ENCODE peak calls at places on chromosomes 16 and 17, in nine cellular contexts. One of them, this sample, is unnamed.

GRCh38 chr16:68884867-68885266 is 41.5 kb downstream of the TANGO6 start:
- DNase-seq in mesenteric fat pad: no peak
- DNase-seq in amygdala: no peak
- DNase-seq in astrocyte of the cerebellum: no peak
- DNase-seq in ovary: no peak
- DNase-seq in MM.1S: no peak
- DNase-seq in IMR-90: no peak
- DNase-seq in cardiac septum: no peak
- DNase-seq in activated CD4-positive, alpha-beta T cell treated with anti-CD3 and anti-CD28 coated beads, Interleukin-2, amount 50 U/mL, for 4 hours: no peak
- DNase-seq in this sample: no peak

GRCh38 chr16:51685498-51685897 is 534.4 kb upstream of the SALL1 start:
- DNase-seq in ovary: no peak
- DNase-seq in mesenteric fat pad: no peak
- DNase-seq in activated CD4-positive, alpha-beta T cell treated with anti-CD3 and anti-CD28 coated beads, Interleukin-2, amount 50 U/mL, for 4 hours: no peak
- DNase-seq in MM.1S: no peak
- DNase-seq in IMR-90: no peak
- DNase-seq in astrocyte of the cerebellum: no peak
- DNase-seq in cardiac septum: no peak
- DNase-seq in amygdala: no peak
- DNase-seq in this sample: no peak

GRCh38 chr16:8905795-8906591 is 23.8 kb downstream of the LITAFD start:
- DNase-seq in mesenteric fat pad: peak
- DNase-seq in astrocyte of the cerebellum: no peak
- DNase-seq in amygdala: no peak
- DNase-seq in MM.1S: no peak
- DNase-seq in IMR-90: no peak
- DNase-seq in activated CD4-positive, alpha-beta T cell treated with anti-CD3 and anti-CD28 coated beads, Interleukin-2, amount 50 U/mL, for 4 hours: no peak
- DNase-seq in ovary: no peak
- DNase-seq in cardiac septum: no peak
- DNase-seq in this sample: no peak

GRCh38 chr16:3149630-3150345 is 15.0 kb downstream of the ZNF213 start:
- DNase-seq in amygdala: peak
- DNase-seq in ovary: peak
- DNase-seq in astrocyte of the cerebellum: no peak
- DNase-seq in IMR-90: peak
- DNase-seq in mesenteric fat pad: no peak
- DNase-seq in cardiac septum: peak
- DNase-seq in MM.1S: no peak
- DNase-seq in activated CD4-positive, alpha-beta T cell treated with anti-CD3 and anti-CD28 coated beads, Interleukin-2, amount 50 U/mL, for 4 hours: peak
- DNase-seq in this sample: no peak

GRCh38 chr16:49468611-49469322 is 95.2 kb downstream of the C16orf78 start:
- DNase-seq in activated CD4-positive, alpha-beta T cell treated with anti-CD3 and anti-CD28 coated beads, Interleukin-2, amount 50 U/mL, for 4 hours: no peak
- DNase-seq in MM.1S: no peak
- DNase-seq in astrocyte of the cerebellum: no peak
- DNase-seq in amygdala: no peak
- DNase-seq in mesenteric fat pad: peak
- DNase-seq in IMR-90: no peak
- DNase-seq in cardiac septum: no peak
- DNase-seq in ovary: no peak
- DNase-seq in this sample: no peak

GRCh38 chr17:73962308-73962707 is 241.2 kb upstream of the RPL38 start:
- DNase-seq in cardiac septum: no peak
- DNase-seq in mesenteric fat pad: no peak
- DNase-seq in amygdala: no peak
- DNase-seq in MM.1S: no peak
- DNase-seq in activated CD4-positive, alpha-beta T cell treated with anti-CD3 and anti-CD28 coated beads, Interleukin-2, amount 50 U/mL, for 4 hours: no peak
- DNase-seq in ovary: no peak
- DNase-seq in IMR-90: no peak
- DNase-seq in astrocyte of the cerebellum: no peak
- DNase-seq in this sample: no peak

GRCh38 chr17:3935825-3936355 is 19.6 kb upstream of the P2RX1 start:
- DNase-seq in ovary: no peak
- DNase-seq in astrocyte of the cerebellum: no peak
- DNase-seq in MM.1S: no peak
- DNase-seq in mesenteric fat pad: no peak
- DNase-seq in activated CD4-positive, alpha-beta T cell treated with anti-CD3 and anti-CD28 coated beads, Interleukin-2, amount 50 U/mL, for 4 hours: no peak
- DNase-seq in amygdala: no peak
- DNase-seq in IMR-90: peak
- DNase-seq in cardiac septum: no peak
- DNase-seq in this sample: no peak

GRCh38 chr17:74757502-74757901 is 9.1 kb downstream of the NHERF1 start:
- DNase-seq in amygdala: no peak
- DNase-seq in mesenteric fat pad: no peak
- DNase-seq in MM.1S: no peak
- DNase-seq in ovary: peak
- DNase-seq in IMR-90: no peak
- DNase-seq in activated CD4-positive, alpha-beta T cell treated with anti-CD3 and anti-CD28 coated beads, Interleukin-2, amount 50 U/mL, for 4 hours: no peak
- DNase-seq in astrocyte of the cerebellum: no peak
- DNase-seq in cardiac septum: no peak
- DNase-seq in this sample: no peak

GRCh38 chr17:38789185-38789584 is 10.2 kb downstream of the PIP4K2B start:
- DNase-seq in astrocyte of the cerebellum: no peak
- DNase-seq in activated CD4-positive, alpha-beta T cell treated with anti-CD3 and anti-CD28 coated beads, Interleukin-2, amount 50 U/mL, for 4 hours: no peak
- DNase-seq in mesenteric fat pad: no peak
- DNase-seq in ovary: no peak
- DNase-seq in IMR-90: peak
- DNase-seq in cardiac septum: no peak
- DNase-seq in amygdala: no peak
- DNase-seq in MM.1S: no peak
- DNase-seq in this sample: no peak

GRCh38 chr16:27243725-27244362 is 24.7 kb downstream of the NSMCE1 start:
- DNase-seq in amygdala: no peak
- DNase-seq in activated CD4-positive, alpha-beta T cell treated with anti-CD3 and anti-CD28 coated beads, Interleukin-2, amount 50 U/mL, for 4 hours: no peak
- DNase-seq in astrocyte of the cerebellum: no peak
- DNase-seq in ovary: no peak
- DNase-seq in mesenteric fat pad: peak
- DNase-seq in IMR-90: no peak
- DNase-seq in cardiac septum: no peak
- DNase-seq in MM.1S: no peak
- DNase-seq in this sample: no peak

GRCh38 chr17:48148029-48148759 is 40.6 kb downstream of the SNX11 start:
- DNase-seq in MM.1S: no peak
- DNase-seq in astrocyte of the cerebellum: no peak
- DNase-seq in amygdala: no peak
- DNase-seq in activated CD4-positive, alpha-beta T cell treated with anti-CD3 and anti-CD28 coated beads, Interleukin-2, amount 50 U/mL, for 4 hours: no peak
- DNase-seq in ovary: no peak
- DNase-seq in mesenteric fat pad: no peak
- DNase-seq in IMR-90: no peak
- DNase-seq in cardiac septum: no peak
- DNase-seq in this sample: no peak

GRCh38 chr16:88839026-88839529 is 17.7 kb downstream of the GALNS start:
- DNase-seq in cardiac septum: no peak
- DNase-seq in activated CD4-positive, alpha-beta T cell treated with anti-CD3 and anti-CD28 coated beads, Interleukin-2, amount 50 U/mL, for 4 hours: no peak
- DNase-seq in mesenteric fat pad: no peak
- DNase-seq in ovary: no peak
- DNase-seq in amygdala: no peak
- DNase-seq in MM.1S: no peak
- DNase-seq in IMR-90: no peak
- DNase-seq in astrocyte of the cerebellum: no peak
- DNase-seq in this sample: no peak

GRCh38 chr16:54318941-54319340 is 32.4 kb upstream of the IRX3 start:
- DNase-seq in MM.1S: no peak
- DNase-seq in cardiac septum: no peak
- DNase-seq in ovary: no peak
- DNase-seq in amygdala: no peak
- DNase-seq in mesenteric fat pad: no peak
- DNase-seq in activated CD4-positive, alpha-beta T cell treated with anti-CD3 and anti-CD28 coated beads, Interleukin-2, amount 50 U/mL, for 4 hours: no peak
- DNase-seq in astrocyte of the cerebellum: no peak
- DNase-seq in IMR-90: no peak
- DNase-seq in this sample: no peak

GRCh38 chr16:84726670-84727467 is 27.1 kb downstream of the USP10 start:
- DNase-seq in ovary: no peak
- DNase-seq in cardiac septum: no peak
- DNase-seq in MM.1S: no peak
- DNase-seq in mesenteric fat pad: no peak
- DNase-seq in astrocyte of the cerebellum: no peak
- DNase-seq in amygdala: no peak
- DNase-seq in IMR-90: no peak
- DNase-seq in activated CD4-positive, alpha-beta T cell treated with anti-CD3 and anti-CD28 coated beads, Interleukin-2, amount 50 U/mL, for 4 hours: no peak
- DNase-seq in this sample: no peak

GRCh38 chr16:49809561-49809960 is 46.4 kb downstream of the ZNF423 start:
- DNase-seq in IMR-90: no peak
- DNase-seq in ovary: no peak
- DNase-seq in astrocyte of the cerebellum: no peak
- DNase-seq in activated CD4-positive, alpha-beta T cell treated with anti-CD3 and anti-CD28 coated beads, Interleukin-2, amount 50 U/mL, for 4 hours: no peak
- DNase-seq in MM.1S: no peak
- DNase-seq in mesenteric fat pad: no peak
- DNase-seq in cardiac septum: no peak
- DNase-seq in amygdala: no peak
- DNase-seq in this sample: no peak

This sample was measured in activated T-helper 9 cell treated with anti-CD3 and anti-CD28 coated beads, Interleukin-2, amount 50 U/mL, for 16 hours.